ENCODE peak calls at places on chromosomes 5 and 9, in eight cellular contexts. P, X, S, U, N, G, B and J are unnamed samples.

GRCh38 chr5:58335518-58335917 is 124.4 kb downstream of the PLK2 start:
- DNase-seq in P (no peak), X (no peak), S (no peak), U (no peak), N (no peak), G (peak; percentile 23), B (no peak), J (no peak)

GRCh38 chr9:136532799-136533774 is 12.8 kb downstream of the NOTCH1 start:
- DNase-seq in P (peak; percentile 69), X (no peak), S (no peak), U (peak; percentile 48), N (no peak), G (no peak), B (no peak), J (no peak)

GRCh38 chr9:27726244-27727141 is 153.2 kb upstream of the C9orf72 start:
- DNase-seq in P (peak; percentile 10), X (peak; percentile 54), S (no peak), U (peak; percentile 6), N (peak; percentile 73), G (peak; percentile 2), B (peak; percentile 19), J (peak; percentile 63)

GRCh38 chr5:147148715-147149114 is 86.1 kb upstream of the STK32A start:
- DNase-seq in P (no peak), X (no peak), S (no peak), U (no peak), N (no peak), G (no peak), B (no peak), J (no peak)

GRCh38 chr9:128250839-128251558 is 24.8 kb downstream of the GOLGA2 start:
- DNase-seq in P (no peak), X (no peak), S (no peak), U (no peak), N (peak; percentile 16), G (no peak), B (no peak), J (no peak)

GRCh38 chr5:178350361-178351220 is 118.0 kb upstream of the PHYKPL start:
- DNase-seq in P (no peak), X (no peak), S (peak; percentile 39), U (no peak), N (no peak), G (no peak), B (no peak), J (no peak)

GRCh38 chr5:6399978-6400910 is 21.9 kb upstream of the MED10 start:
- DNase-seq in P (no peak), X (no peak), S (no peak), U (no peak), N (no peak), G (peak; percentile 39), B (no peak), J (no peak)

GRCh38 chr5:173094012-173094661 is 38.0 kb downstream of the CREBRF start:
- DNase-seq in P (no peak), X (no peak), S (no peak), U (no peak), N (no peak), G (peak; percentile 80), B (no peak), J (no peak)

GRCh38 chr5:138544171-138545134 is 1.4 kb upstream of the ETF1 start:
- DNase-seq in P (no peak), X (no peak), S (no peak), U (no peak), N (peak; percentile 41), G (no peak), B (peak; percentile 50), J (peak; percentile 27)

GRCh38 chr5:40682431-40683017 is 2.8 kb downstream of the PTGER4 start:
- DNase-seq in P (no peak), X (no peak), S (no peak), U (no peak), N (no peak), G (no peak), B (no peak), J (peak; percentile 36)

GRCh38 chr9:135960328-135961276 is 571 bp downstream of the UBAC1 start:
- DNase-seq in P (no peak), X (no peak), S (no peak), U (peak; percentile 16), N (no peak), G (no peak), B (no peak), J (no peak)

GRCh38 chr5:78526049-78526525 is 122.5 kb downstream of the LHFPL2 start:
- DNase-seq in P (no peak), X (no peak), S (no peak), U (no peak), N (no peak), G (peak; percentile 76), B (no peak), J (no peak)

GRCh38 chr9:77751341-77752091 is 103.4 kb upstream of the GNA14 start:
- DNase-seq in P (no peak), X (peak; percentile 54), S (no peak), U (no peak), N (peak; percentile 41), G (peak; percentile 52), B (no peak), J (peak; percentile 57)

GRCh38 chr5:1312993-1313833 is 18.3 kb upstream of the TERT start:
- DNase-seq in P (peak; percentile 29), X (no peak), S (peak; percentile 49), U (peak; percentile 57), N (no peak), G (no peak), B (no peak), J (no peak)

GRCh38 chr5:127098246-127098645 is 24.9 kb upstream of the C5orf63 start:
- DNase-seq in P (no peak), X (no peak), S (no peak), U (no peak), N (no peak), G (no peak), B (no peak), J (no peak)

GRCh38 chr9:17477816-17478215 is 101.0 kb upstream of the SH3GL2 start:
- DNase-seq in P (no peak), X (no peak), S (no peak), U (no peak), N (no peak), G (no peak), B (no peak), J (no peak)

GRCh38 chr5:170216262-170216864 is 16.4 kb upstream of the C5orf58 start:
- DNase-seq in P (no peak), X (peak; percentile 67), S (no peak), U (no peak), N (peak; percentile 36), G (peak; percentile 64), B (no peak), J (no peak)